ENCODE peak calls at places on chromosomes 7 and 10, in nine cellular contexts. F is NCI-H1092 treated with DMSO at 0.1 percent for 48 hours; G is cardiac fibroblast; S is EL; W is choroid plexus epithelial cell; Z is stimulated activated CD8-positive, alpha-beta memory T cell treated with anti-CD3 and anti-CD28 coated beads, Interleukin-7, amount 100 ng/mL, for 1 hour; A is amniotic stem cell; D is right lobe of liver; Y is ovary. H is an unnamed sample.
A peak's percentile ranks its signal among the peaks of the same experiment; 100 is the strongest.

GRCh38 chr7:143484059-143484458 is 6.4 kb downstream of the TAS2R41 start:
- DNase-seq in A (no peak), F (no peak), Y (no peak), Z (no peak), G (peak; percentile 11), S (no peak), D (no peak), W (peak; percentile 20), H (no peak)

GRCh38 chr10:50927522-50928189 is 42.2 kb upstream of the A1CF start:
- DNase-seq in Y (no peak), F (no peak), G (no peak), W (no peak), D (no peak), Z (no peak), A (no peak), S (no peak), H (no peak)

GRCh38 chr10:12406764-12407400 is 57.5 kb downstream of the CAMK1D start:
- DNase-seq in S (no peak), A (no peak), D (no peak), Z (no peak), F (no peak), W (no peak), G (no peak), Y (no peak), H (no peak)

GRCh38 chr7:142134944-142135343 is 23.4 kb downstream of the MGAM2 start:
- DNase-seq in A (no peak), S (no peak), D (no peak), W (no peak), Y (no peak), F (no peak), G (no peak), Z (no peak), H (no peak)

GRCh38 chr10:2202401-2202800 is 465.1 kb upstream of the ADARB2 start:
- DNase-seq in Y (no peak), D (no peak), F (no peak), G (no peak), Z (no peak), W (no peak), A (no peak), S (no peak), H (no peak)

GRCh38 chr10:42864575-42864974 is 82.0 kb downstream of the BMS1 start:
- DNase-seq in G (peak; percentile 17), S (peak; percentile 26), F (no peak), Y (no peak), D (no peak), A (no peak), Z (no peak), W (peak; percentile 39), H (no peak)

GRCh38 chr7:31926991-31927584 is 143.1 kb downstream of the PDE1C start:
- DNase-seq in Y (no peak), S (no peak), F (no peak), D (no peak), W (no peak), Z (no peak), G (no peak), A (no peak), H (no peak)

GRCh38 chr7:280461-280860 is 9.5 kb upstream of the FOXL3 start:
- DNase-seq in D (peak; percentile 33), A (no peak), Y (no peak), S (no peak), W (no peak), G (no peak), Z (no peak), F (no peak), H (no peak)

GRCh38 chr10:128414568-128414967 is 288.3 kb upstream of the MKI67 start:
- DNase-seq in S (no peak), Y (no peak), A (no peak), G (no peak), D (no peak), Z (no peak), W (no peak), F (no peak), H (no peak)

GRCh38 chr7:137592232-137592896 is 248.8 kb upstream of the PTN start:
- DNase-seq in A (peak; percentile 78), F (peak; percentile 75), D (peak; percentile 50), G (peak; percentile 88), Z (no peak), S (peak; percentile 72), W (peak; percentile 87), Y (peak; percentile 41), H (peak; percentile 89)

GRCh38 chr10:7192831-7193348 is 217.9 kb downstream of the SFMBT2 start:
- DNase-seq in S (no peak), W (no peak), G (no peak), Z (peak; percentile 28), A (no peak), D (no peak), F (no peak), Y (no peak), H (no peak)

GRCh38 chr7:909358-910329 is 33.3 kb downstream of the GET4 start:
- DNase-seq in Y (no peak), F (no peak), A (no peak), G (peak; percentile 54), S (peak; percentile 61), D (peak; percentile 81), Z (no peak), W (peak; percentile 41), H (peak; percentile 74)

GRCh38 chr10:3165196-3165595 is 7.4 kb downstream of the PITRM1 start:
- DNase-seq in Z (no peak), F (no peak), D (no peak), A (no peak), S (no peak), G (no peak), Y (no peak), W (no peak), H (no peak)

GRCh38 chr7:73749931-73750776 is 11.6 kb upstream of the ABHD11 start:
- DNase-seq in W (no peak), Y (no peak), G (no peak), A (no peak), D (no peak), S (no peak), F (no peak), Z (no peak), H (no peak)

GRCh38 chr10:126439947-126440346 is 51.7 kb upstream of the ADAM12 start:
- DNase-seq in D (no peak), Z (no peak), W (no peak), F (no peak), G (peak; percentile 42), S (no peak), A (no peak), Y (no peak), H (no peak)

GRCh38 chr7:43639858-43640491 is 57.1 kb downstream of the STK17A start:
- DNase-seq in G (peak; percentile 93), Z (no peak), D (peak; percentile 69), W (peak; percentile 91), Y (peak; percentile 64), A (no peak), F (peak; percentile 98), S (peak; percentile 57), H (peak; percentile 68)